ENCODE peak calls at places on chromosomes 3 and 15, in nine cellular contexts. O is ascending aorta, G is fibroblast of pulmonary artery, M is brain microvascular endothelial cell, P is BJ, Q is pancreas, A is kidney, W is uterus, I is fibroblast of the aortic adventitia. J is an unnamed sample.

GRCh38 chr3:31066999-31067398 is 172.5 kb upstream of the GADL1 start:
- DNase-seq in M (peak), P (peak), A (no peak), I (peak), Q (no peak), W (peak), O (no peak), G (peak), J (peak)

GRCh38 chr15:63056843-63057242 is 14.3 kb downstream of the TPM1 start:
- DNase-seq in A (no peak), I (peak), W (peak), Q (no peak), G (no peak), M (no peak), O (no peak), P (no peak), J (peak)

GRCh38 chr3:188472331-188472730 is 318.4 kb downstream of the LPP start:
- DNase-seq in Q (no peak), W (no peak), M (no peak), P (no peak), I (peak), G (no peak), O (no peak), A (no peak), J (peak)

GRCh38 chr15:101446527-101447167 is 42.9 kb downstream of the PCSK6 start:
- DNase-seq in M (no peak), W (no peak), G (no peak), I (no peak), Q (no peak), O (no peak), A (peak), P (no peak), J (no peak)

GRCh38 chr15:73240864-73241499 is 127.8 kb downstream of the HCN4 start:
- DNase-seq in O (no peak), A (no peak), M (peak), G (peak), P (no peak), I (peak), W (peak), Q (peak), J (peak)

GRCh38 chr15:25439456-25439836 is 622 bp upstream of the UBE3A start:
- DNase-seq in O (no peak), Q (no peak), I (peak), W (no peak), A (no peak), G (peak), M (peak), P (no peak), J (no peak)

GRCh38 chr3:46666471-46666845 is 27.0 kb downstream of the ALS2CL start:
- DNase-seq in O (peak), G (no peak), M (no peak), Q (peak), W (peak), P (no peak), A (no peak), I (no peak), J (no peak)

GRCh38 chr15:25786040-25786439 is 77.1 kb downstream of the ATP10A start:
- DNase-seq in I (no peak), P (no peak), M (no peak), Q (no peak), A (peak), G (no peak), O (no peak), W (no peak), J (no peak)

GRCh38 chr3:88149516-88150362 is at the start of gene C3orf38:
- DNase-seq in M (peak), A (peak), P (peak), Q (peak), G (peak), I (peak), O (peak), W (peak), J (peak)

GRCh38 chr3:36677331-36678007 is 86.9 kb downstream of the DCLK3 start:
- DNase-seq in G (peak), Q (no peak), A (no peak), I (peak), W (no peak), M (peak), O (no peak), P (peak), J (peak)

DNA sequence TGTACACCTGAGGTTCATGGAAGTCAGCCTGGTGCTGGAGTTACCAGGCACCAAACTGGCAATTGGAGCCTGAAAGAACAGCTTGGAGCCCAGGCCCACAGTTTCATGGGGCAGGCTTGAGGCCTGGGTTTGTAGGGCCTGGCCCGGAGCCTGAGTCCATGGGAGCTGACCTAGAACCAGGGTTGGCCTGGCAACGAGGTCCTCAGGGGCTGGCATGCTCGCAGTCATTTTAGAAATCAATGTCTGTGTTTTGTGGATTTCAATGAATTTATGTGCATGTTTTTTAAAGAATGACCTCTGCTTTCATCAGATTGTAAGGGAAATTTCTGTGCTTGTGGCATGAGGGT is 63.5 kb downstream of the DOCK3 start:
- DNase-seq in M (no peak), Q (no peak), G (no peak), I (no peak), W (no peak), P (no peak), O (no peak), A (no peak), J (no peak)
- TF ChIP-seq CTCF in M (no peak), Q (no peak), G (no peak), I (no peak), W (no peak), P (no peak), O (no peak), A (no peak), J (no peak)

GRCh38 chr3:180631317-180631716 is 29.4 kb downstream of the TTC14 start:
- DNase-seq in W (no peak), G (no peak), Q (no peak), O (no peak), M (no peak), P (no peak), A (no peak), I (no peak), J (no peak)
- TF ChIP-seq CTCF in W (no peak), G (peak), Q (no peak), O (no peak), M (no peak), P (peak), A (no peak), I (peak), J (no peak)

DNA sequence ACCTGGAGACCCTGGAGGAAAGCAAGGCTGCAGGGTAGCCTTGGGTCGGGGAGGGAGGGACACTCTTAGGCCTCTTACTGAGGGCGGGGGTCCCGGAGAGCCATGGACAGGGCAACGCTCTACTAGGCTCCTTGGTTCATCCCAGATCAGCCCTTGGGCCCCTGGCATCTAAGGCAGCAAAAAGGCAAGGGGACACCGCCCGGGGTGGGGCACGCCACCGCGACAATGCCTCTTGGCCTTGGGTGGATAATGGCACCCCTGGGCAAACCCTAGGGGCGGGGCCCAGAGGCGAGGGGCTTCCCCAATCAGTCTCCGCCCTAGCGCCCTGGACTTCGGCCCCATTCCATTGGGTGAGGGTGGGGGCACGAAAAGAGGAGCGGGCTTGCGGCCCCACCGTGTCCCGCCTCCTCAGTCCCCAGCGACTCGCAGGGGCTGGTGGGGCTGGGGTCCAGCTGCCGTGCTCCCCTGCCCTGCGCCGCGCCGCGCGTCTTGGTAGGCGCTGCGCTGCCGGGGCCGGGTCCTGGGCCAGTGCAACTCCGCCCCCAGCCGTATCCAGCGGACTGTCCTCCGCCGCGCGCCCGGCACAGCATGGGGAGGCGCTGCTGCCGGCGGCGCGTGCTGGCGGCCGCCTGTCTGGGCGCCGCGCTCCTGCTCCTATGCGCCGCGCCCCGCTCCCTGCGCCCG is at the start of gene CHST13:
- DNase-seq in W (no peak), Q (peak), G (peak), I (no peak), A (peak), P (no peak), M (no peak), O (no peak), J (peak)
- TF ChIP-seq CTCF in W (no peak), Q (no peak), G (no peak), I (no peak), A (no peak), P (no peak), M (no peak), O (no peak), J (no peak)

GRCh38 chr3:51813539-51813938 is 34.5 kb upstream of the IQCF6 start:
- DNase-seq in G (no peak), M (no peak), I (no peak), A (peak), O (no peak), Q (peak), W (no peak), P (no peak), J (no peak)

GRCh38 chr3:51817375-51817774 is 38.3 kb upstream of the IQCF6 start:
- DNase-seq in W (no peak), A (no peak), G (no peak), P (no peak), M (no peak), Q (no peak), O (no peak), I (no peak), J (no peak)

GRCh38 chr3:51814034-51814433 is 35.0 kb upstream of the IQCF6 start:
- DNase-seq in G (no peak), O (no peak), Q (no peak), W (no peak), M (no peak), P (no peak), A (no peak), I (no peak), J (no peak)

GRCh38 chr3:51819151-51819550 is 40.1 kb upstream of the IQCF6 start:
- DNase-seq in A (no peak), Q (no peak), I (no peak), P (no peak), W (no peak), O (no peak), M (no peak), G (no peak), J (no peak)

GRCh38 chr3:51815614-51816013 is 36.6 kb upstream of the IQCF6 start:
- DNase-seq in M (no peak), A (no peak), G (no peak), O (no peak), W (no peak), I (no peak), P (no peak), Q (no peak), J (no peak)
- TF ChIP-seq CTCF in M (no peak), A (no peak), G (no peak), O (no peak), W (no peak), I (no peak), P (no peak), Q (no peak), J (no peak)